ENCODE peak calls at places on chromosomes 5 and 9, in seven cellular contexts. O is IMR-90, Y is neuronal stem cell, D is H9, Z is mesendoderm, A is mesenchymal stem cell, E is H1. V is an unnamed sample. For H3K4me1, the result is how much of the 10 kb centered on the place peaks cover.

GRCh38 chr9:116279230-116279629 is 125.6 kb downstream of the PAPPA start:
- DNase-seq in O (no peak), Y (peak), D (peak), Z (peak), A (peak), E (peak), V (peak)

GRCh38 chr5:157252741-157253465 is 13.0 kb upstream of the CYFIP2 start:
- DNase-seq in O (peak), Y (no peak), D (no peak), Z (no peak), A (peak), E (no peak), V (no peak)

GRCh38 chr9:17134396-17134842 is 421 bp upstream of the CNTLN start:
- DNase-seq in O (peak), Y (no peak), D (no peak), Z (no peak), A (peak), E (no peak), V (peak)

GRCh38 chr9:135663857-135664256 is 748 bp downstream of the LCN9 start:
- DNase-seq in O (no peak), Y (no peak), D (no peak), Z (no peak), A (no peak), E (no peak), V (no peak)

GRCh38 chr9:121510766-121511555 is 11.3 kb upstream of the GGTA1 start:
- DNase-seq in O (peak), Y (no peak), D (no peak), Z (no peak), A (no peak), E (no peak), V (peak)

GRCh38 chr5:135375040-135375439 is 24.0 kb downstream of the MACROH2A1 start:
- DNase-seq in O (no peak), Y (no peak), D (no peak), Z (no peak), A (no peak), E (no peak), V (peak)

GRCh38 chr5:8641796-8642505 is 773.0 kb downstream of the MTRR start:
- DNase-seq in O (no peak), Y (no peak), D (no peak), Z (no peak), A (no peak), E (no peak), V (no peak)

GRCh38 chr9:6805532-6805931 is 47.8 kb downstream of the KDM4C start:
- DNase-seq in O (peak), Y (no peak), D (no peak), Z (no peak), A (peak), E (peak), V (no peak)

GRCh38 chr5:41863871-41864486 is 6.2 kb downstream of the OXCT1 start:
- DNase-seq in O (peak), Y (no peak), D (no peak), Z (no peak), A (peak), E (no peak), V (no peak)

GRCh38 chr5:94347130-94347529 is 271.3 kb downstream of the KIAA0825 start:
- DNase-seq in O (no peak), Y (no peak), D (no peak), Z (no peak), A (no peak), E (no peak), V (no peak)

GRCh38 chr9:88174324-88174723 is 36.0 kb upstream of the SPATA31C2 start:
- DNase-seq in O (no peak), Y (no peak), D (no peak), Z (no peak), A (no peak), E (no peak), V (peak)

GRCh38 chr5:72296251-72296650 is 23.8 kb downstream of the MRPS27 start:
- DNase-seq in O (no peak), Y (no peak), D (no peak), Z (no peak), A (no peak), E (no peak), V (no peak)

GRCh38 chr9:89461302-89461701 is 36.6 kb downstream of the SEMA4D start:
- DNase-seq in O (peak), Y (no peak), D (no peak), Z (peak), A (peak), E (no peak), V (no peak)

GRCh38 chr5:155406815-155407214 is 393.3 kb downstream of the KIF4B start:
- DNase-seq in O (no peak), Y (no peak), D (no peak), Z (no peak), A (no peak), E (no peak), V (no peak)

GRCh38 chr5:155408465-155408864 is 394.9 kb downstream of the KIF4B start:
- DNase-seq in O (no peak), Y (no peak), D (no peak), Z (no peak), A (no peak), E (no peak), V (no peak)

DNA sequence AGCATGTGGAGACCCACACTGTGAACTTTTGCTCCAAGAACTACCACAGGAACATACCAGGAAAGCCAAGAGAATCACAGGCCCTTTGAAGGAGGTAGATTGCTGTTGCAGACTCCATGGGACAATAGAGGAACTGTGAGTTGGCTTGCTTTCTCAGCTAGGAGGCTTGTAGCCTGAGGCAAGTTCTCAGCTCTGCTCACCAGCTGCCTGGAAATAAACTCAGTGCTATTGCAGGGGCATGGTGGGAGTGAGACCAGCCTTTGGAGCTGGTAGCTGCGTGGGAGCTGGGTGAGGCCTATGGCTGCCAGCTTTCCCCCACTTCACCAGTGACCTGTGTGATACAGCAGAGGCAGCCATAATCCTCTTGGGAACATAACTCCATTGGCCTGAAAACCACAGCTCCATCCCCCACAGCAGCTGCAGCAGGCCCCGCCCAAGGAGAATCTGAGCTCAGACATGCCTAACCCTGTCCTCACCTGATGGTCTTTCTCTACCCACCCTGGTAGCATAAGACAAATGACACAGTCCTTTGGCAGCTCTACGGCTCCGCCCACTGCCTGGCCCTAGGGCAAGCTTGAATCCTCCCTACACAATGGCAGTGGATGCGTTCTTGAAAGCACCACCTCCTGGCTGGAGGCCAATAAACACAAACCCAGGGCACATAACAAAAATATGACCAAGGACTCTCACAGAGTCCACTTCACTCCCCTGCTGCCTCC is 389.5 kb downstream of the KIF4B start:
- DNase-seq in O (no peak), Y (no peak), D (no peak), Z (peak), A (no peak), E (no peak), V (no peak)
- H2AK5ac ChIP-seq in O (no peak), Y (no peak), D (no peak), Z (no peak), A (no peak), E (no peak), V (no peak)

GRCh38 chr9:23563497-23563896 is 262.5 kb downstream of the ELAVL2 start:
- DNase-seq in O (no peak), Y (no peak), D (no peak), Z (no peak), A (peak), E (no peak), V (no peak)
- H3K23ac ChIP-seq in O (no peak), Y (no peak), D (no peak), Z (no peak), A (no peak), E (no peak), V (no peak)

GRCh38 chr9:137398561-137399468 is 24.1 kb downstream of the EXD3 start:
- DNase-seq in O (no peak), Y (no peak), D (no peak), Z (no peak), A (no peak), E (no peak), V (no peak)
- H3K4me1 ChIP-seq in O (under half), Y (under half), D (under half), Z (under half), A (under half), E (under half), V (under half)

GRCh38 chr5:171777420-171777759 is 8.2 kb upstream of the SMIM23 start:
- DNase-seq in O (no peak), Y (no peak), D (no peak), Z (no peak), A (no peak), E (peak), V (no peak)
- H2AK5ac ChIP-seq in O (no peak), Y (no peak), D (no peak), Z (no peak), A (no peak), E (no peak), V (no peak)

V was measured in trophoblast cell.